ENCODE peak calls at places on chromosomes 1 and 21, in four cellular contexts. One of them, this sample, is unnamed.

GRCh38 chr1:76951185-76951584 is 83.9 kb downstream of the ST6GALNAC5 start:
- DNase-seq in AG08396: no peak
- DNase-seq in CD8-positive, alpha-beta memory T cell: no peak
- DNase-seq in bronchial epithelial cell: peak
- DNase-seq in this sample: no peak

GRCh38 chr1:236534164-236534651 is 10.4 kb downstream of the LGALS8 start:
- DNase-seq in CD8-positive, alpha-beta memory T cell: no peak
- DNase-seq in bronchial epithelial cell: peak
- DNase-seq in AG08396: peak
- DNase-seq in this sample: peak

GRCh38 chr1:116128669-116129068 is 17.5 kb downstream of the MAB21L3 start:
- DNase-seq in AG08396: no peak
- DNase-seq in bronchial epithelial cell: no peak
- DNase-seq in CD8-positive, alpha-beta memory T cell: peak
- DNase-seq in this sample: no peak

GRCh38 chr21:44755227-44755626 is 43.9 kb upstream of the TSPEAR start:
- DNase-seq in bronchial epithelial cell: peak
- DNase-seq in CD8-positive, alpha-beta memory T cell: no peak
- DNase-seq in AG08396: no peak
- DNase-seq in this sample: no peak

GRCh38 chr1:72412286-72412685 is 129.9 kb upstream of the NEGR1 start:
- DNase-seq in CD8-positive, alpha-beta memory T cell: no peak
- DNase-seq in bronchial epithelial cell: peak
- DNase-seq in AG08396: peak
- DNase-seq in this sample: no peak

GRCh38 chr1:28412731-28413130 is 43.2 kb downstream of the PHACTR4 start:
- DNase-seq in CD8-positive, alpha-beta memory T cell: no peak
- DNase-seq in bronchial epithelial cell: no peak
- DNase-seq in AG08396: no peak
- DNase-seq in this sample: no peak

GRCh38 chr1:159282118-159282517 is 20.0 kb upstream of the FCER1A start:
- DNase-seq in bronchial epithelial cell: peak
- DNase-seq in CD8-positive, alpha-beta memory T cell: no peak
- DNase-seq in AG08396: no peak
- DNase-seq in this sample: peak

GRCh38 chr1:224149733-224150132 is 33.3 kb upstream of the DEGS1 start:
- DNase-seq in bronchial epithelial cell: no peak
- DNase-seq in CD8-positive, alpha-beta memory T cell: no peak
- DNase-seq in AG08396: no peak
- DNase-seq in this sample: no peak

GRCh38 chr1:173532237-173532636 is 55.1 kb downstream of the PRDX6 start:
- DNase-seq in CD8-positive, alpha-beta memory T cell: no peak
- DNase-seq in bronchial epithelial cell: no peak
- DNase-seq in AG08396: no peak
- DNase-seq in this sample: no peak

GRCh38 chr1:160460683-160461287 is 60.4 kb downstream of the VANGL2 start:
- DNase-seq in AG08396: no peak
- DNase-seq in bronchial epithelial cell: no peak
- DNase-seq in CD8-positive, alpha-beta memory T cell: no peak
- DNase-seq in this sample: no peak

GRCh38 chr1:43577647-43578542 is 47.2 kb downstream of the PTPRF start:
- DNase-seq in CD8-positive, alpha-beta memory T cell: no peak
- DNase-seq in AG08396: no peak
- DNase-seq in bronchial epithelial cell: no peak
- DNase-seq in this sample: no peak

GRCh38 chr1:119735217-119735616 is 23.5 kb downstream of the PHGDH start:
- DNase-seq in bronchial epithelial cell: no peak
- DNase-seq in CD8-positive, alpha-beta memory T cell: no peak
- DNase-seq in AG08396: no peak
- DNase-seq in this sample: no peak

GRCh38 chr1:178536844-178537371 is 24.0 kb downstream of the TEX35 start:
- DNase-seq in bronchial epithelial cell: peak
- DNase-seq in AG08396: peak
- DNase-seq in CD8-positive, alpha-beta memory T cell: no peak
- DNase-seq in this sample: peak

GRCh38 chr21:43361493-43362296 is 65.2 kb downstream of the SIK1 start:
- DNase-seq in AG08396: peak
- DNase-seq in CD8-positive, alpha-beta memory T cell: peak
- DNase-seq in bronchial epithelial cell: peak
- DNase-seq in this sample: no peak

GRCh38 chr21:44525431-44526095 is 14.4 kb downstream of the KRTAP10-1 start:
- DNase-seq in bronchial epithelial cell: no peak
- DNase-seq in CD8-positive, alpha-beta memory T cell: no peak
- DNase-seq in AG08396: no peak
- DNase-seq in this sample: no peak

GRCh38 chr1:245798367-245798747 is 643.6 kb downstream of the KIF26B start:
- DNase-seq in bronchial epithelial cell: no peak
- DNase-seq in AG08396: no peak
- DNase-seq in CD8-positive, alpha-beta memory T cell: no peak
- DNase-seq in this sample: no peak

GRCh38 chr1:30886710-30887428 is 21.7 kb downstream of the SDC3 start:
- DNase-seq in CD8-positive, alpha-beta memory T cell: no peak
- DNase-seq in AG08396: no peak
- DNase-seq in bronchial epithelial cell: no peak
- DNase-seq in this sample: no peak

GRCh38 chr1:116902718-116903390 is 6.9 kb upstream of the PTGFRN start:
- DNase-seq in bronchial epithelial cell: no peak
- DNase-seq in AG08396: no peak
- DNase-seq in CD8-positive, alpha-beta memory T cell: no peak
- DNase-seq in this sample: no peak